ENCODE peak calls at places on chromosomes 4 and X, in ten cellular contexts. One of them, this sample, is unnamed.

GRCh38 chr4:3708103-3708510 is 58.1 kb upstream of the ADRA2C start:
- DNase-seq in progenitor cell of endocrine pancreas: no peak
- DNase-seq in fibroblast of the aortic adventitia: peak
- DNase-seq in HFFc6: no peak
- DNase-seq in sciatic nerve: no peak
- DNase-seq in Ammon's horn: peak
- DNase-seq in SK-MEL-5: no peak
- DNase-seq in cardiac muscle cell: no peak
- DNase-seq in ovary: no peak
- DNase-seq in stimulated activated CD8-positive, alpha-beta memory T cell treated with anti-CD3 and anti-CD28 coated beads, Interleukin-7, amount 100 ng/mL, for 48 hours: no peak
- DNase-seq in this sample: peak

GRCh38 chr4:154399259-154399974 is 92.2 kb downstream of the DCHS2 start:
- DNase-seq in HFFc6: no peak
- DNase-seq in sciatic nerve: no peak
- DNase-seq in SK-MEL-5: peak
- DNase-seq in cardiac muscle cell: peak
- DNase-seq in Ammon's horn: peak
- DNase-seq in ovary: no peak
- DNase-seq in fibroblast of the aortic adventitia: peak
- DNase-seq in progenitor cell of endocrine pancreas: no peak
- DNase-seq in stimulated activated CD8-positive, alpha-beta memory T cell treated with anti-CD3 and anti-CD28 coated beads, Interleukin-7, amount 100 ng/mL, for 48 hours: no peak
- DNase-seq in this sample: peak

GRCh38 chrX:37509349-37509748 is 62.1 kb upstream of the LANCL3 start:
- DNase-seq in stimulated activated CD8-positive, alpha-beta memory T cell treated with anti-CD3 and anti-CD28 coated beads, Interleukin-7, amount 100 ng/mL, for 48 hours: no peak
- DNase-seq in SK-MEL-5: peak
- DNase-seq in HFFc6: no peak
- DNase-seq in cardiac muscle cell: peak
- DNase-seq in sciatic nerve: no peak
- DNase-seq in fibroblast of the aortic adventitia: peak
- DNase-seq in progenitor cell of endocrine pancreas: no peak
- DNase-seq in Ammon's horn: peak
- DNase-seq in ovary: no peak
- DNase-seq in this sample: no peak

GRCh38 chr4:24778427-24779225 is 16.7 kb upstream of the SOD3 start:
- DNase-seq in cardiac muscle cell: no peak
- DNase-seq in stimulated activated CD8-positive, alpha-beta memory T cell treated with anti-CD3 and anti-CD28 coated beads, Interleukin-7, amount 100 ng/mL, for 48 hours: no peak
- DNase-seq in ovary: peak
- DNase-seq in Ammon's horn: no peak
- DNase-seq in fibroblast of the aortic adventitia: peak
- DNase-seq in HFFc6: peak
- DNase-seq in progenitor cell of endocrine pancreas: no peak
- DNase-seq in sciatic nerve: peak
- DNase-seq in SK-MEL-5: no peak
- DNase-seq in this sample: peak

GRCh38 chr4:163673848-163674702 is 179.6 kb downstream of the TMA16 start:
- DNase-seq in ovary: no peak
- DNase-seq in SK-MEL-5: no peak
- DNase-seq in Ammon's horn: no peak
- DNase-seq in progenitor cell of endocrine pancreas: no peak
- DNase-seq in cardiac muscle cell: no peak
- DNase-seq in stimulated activated CD8-positive, alpha-beta memory T cell treated with anti-CD3 and anti-CD28 coated beads, Interleukin-7, amount 100 ng/mL, for 48 hours: no peak
- DNase-seq in fibroblast of the aortic adventitia: no peak
- DNase-seq in sciatic nerve: no peak
- DNase-seq in HFFc6: no peak
- DNase-seq in this sample: no peak

GRCh38 chr4:120293341-120293740 is 226.7 kb upstream of the MAD2L1 start:
- DNase-seq in sciatic nerve: no peak
- DNase-seq in progenitor cell of endocrine pancreas: no peak
- DNase-seq in ovary: no peak
- DNase-seq in fibroblast of the aortic adventitia: peak
- DNase-seq in stimulated activated CD8-positive, alpha-beta memory T cell treated with anti-CD3 and anti-CD28 coated beads, Interleukin-7, amount 100 ng/mL, for 48 hours: no peak
- DNase-seq in Ammon's horn: no peak
- DNase-seq in HFFc6: no peak
- DNase-seq in SK-MEL-5: no peak
- DNase-seq in cardiac muscle cell: no peak
- DNase-seq in this sample: peak

GRCh38 chr4:38192516-38192915 is 232.3 kb downstream of the PTTG2 start:
- DNase-seq in HFFc6: no peak
- DNase-seq in Ammon's horn: no peak
- DNase-seq in fibroblast of the aortic adventitia: no peak
- DNase-seq in ovary: no peak
- DNase-seq in SK-MEL-5: no peak
- DNase-seq in sciatic nerve: no peak
- DNase-seq in stimulated activated CD8-positive, alpha-beta memory T cell treated with anti-CD3 and anti-CD28 coated beads, Interleukin-7, amount 100 ng/mL, for 48 hours: no peak
- DNase-seq in cardiac muscle cell: no peak
- DNase-seq in progenitor cell of endocrine pancreas: no peak
- DNase-seq in this sample: no peak

GRCh38 chr4:96913437-96914075 is 1073.7 kb downstream of the PDHA2 start:
- DNase-seq in SK-MEL-5: no peak
- DNase-seq in HFFc6: no peak
- DNase-seq in Ammon's horn: peak
- DNase-seq in progenitor cell of endocrine pancreas: no peak
- DNase-seq in sciatic nerve: no peak
- DNase-seq in stimulated activated CD8-positive, alpha-beta memory T cell treated with anti-CD3 and anti-CD28 coated beads, Interleukin-7, amount 100 ng/mL, for 48 hours: no peak
- DNase-seq in cardiac muscle cell: no peak
- DNase-seq in ovary: no peak
- DNase-seq in fibroblast of the aortic adventitia: no peak
- DNase-seq in this sample: no peak

GRCh38 chr4:121138014-121138413 is 26.1 kb downstream of the TNIP3 start:
- DNase-seq in sciatic nerve: no peak
- DNase-seq in stimulated activated CD8-positive, alpha-beta memory T cell treated with anti-CD3 and anti-CD28 coated beads, Interleukin-7, amount 100 ng/mL, for 48 hours: no peak
- DNase-seq in SK-MEL-5: no peak
- DNase-seq in cardiac muscle cell: no peak
- DNase-seq in HFFc6: no peak
- DNase-seq in fibroblast of the aortic adventitia: no peak
- DNase-seq in ovary: no peak
- DNase-seq in progenitor cell of endocrine pancreas: no peak
- DNase-seq in Ammon's horn: no peak
- DNase-seq in this sample: no peak

GRCh38 chrX:49250066-49250465 is 14.4 kb downstream of the FOXP3 start:
- DNase-seq in progenitor cell of endocrine pancreas: no peak
- DNase-seq in HFFc6: no peak
- DNase-seq in stimulated activated CD8-positive, alpha-beta memory T cell treated with anti-CD3 and anti-CD28 coated beads, Interleukin-7, amount 100 ng/mL, for 48 hours: no peak
- DNase-seq in cardiac muscle cell: no peak
- DNase-seq in fibroblast of the aortic adventitia: no peak
- DNase-seq in Ammon's horn: no peak
- DNase-seq in ovary: no peak
- DNase-seq in sciatic nerve: no peak
- DNase-seq in SK-MEL-5: no peak
- DNase-seq in this sample: no peak

GRCh38 chr4:81722229-81722900 is 250.7 kb upstream of the RASGEF1B start:
- DNase-seq in fibroblast of the aortic adventitia: no peak
- DNase-seq in cardiac muscle cell: peak
- DNase-seq in ovary: no peak
- DNase-seq in Ammon's horn: no peak
- DNase-seq in SK-MEL-5: no peak
- DNase-seq in sciatic nerve: no peak
- DNase-seq in HFFc6: no peak
- DNase-seq in progenitor cell of endocrine pancreas: no peak
- DNase-seq in stimulated activated CD8-positive, alpha-beta memory T cell treated with anti-CD3 and anti-CD28 coated beads, Interleukin-7, amount 100 ng/mL, for 48 hours: no peak
- DNase-seq in this sample: no peak

GRCh38 chr4:75990129-75990528 is 616 bp downstream of the SDAD1 start:
- DNase-seq in fibroblast of the aortic adventitia: peak
- DNase-seq in SK-MEL-5: no peak
- DNase-seq in stimulated activated CD8-positive, alpha-beta memory T cell treated with anti-CD3 and anti-CD28 coated beads, Interleukin-7, amount 100 ng/mL, for 48 hours: no peak
- DNase-seq in ovary: no peak
- DNase-seq in HFFc6: no peak
- DNase-seq in sciatic nerve: no peak
- DNase-seq in Ammon's horn: no peak
- DNase-seq in cardiac muscle cell: no peak
- DNase-seq in progenitor cell of endocrine pancreas: no peak
- DNase-seq in this sample: no peak

GRCh38 chr4:10490996-10491395 is 33.8 kb upstream of the ZNF518B start:
- DNase-seq in sciatic nerve: no peak
- DNase-seq in stimulated activated CD8-positive, alpha-beta memory T cell treated with anti-CD3 and anti-CD28 coated beads, Interleukin-7, amount 100 ng/mL, for 48 hours: no peak
- DNase-seq in HFFc6: no peak
- DNase-seq in SK-MEL-5: no peak
- DNase-seq in cardiac muscle cell: no peak
- DNase-seq in Ammon's horn: no peak
- DNase-seq in fibroblast of the aortic adventitia: no peak
- DNase-seq in ovary: no peak
- DNase-seq in progenitor cell of endocrine pancreas: no peak
- DNase-seq in this sample: no peak

GRCh38 chr4:14348506-14348905 is 653.8 kb upstream of the CPEB2 start:
- DNase-seq in cardiac muscle cell: no peak
- DNase-seq in SK-MEL-5: no peak
- DNase-seq in fibroblast of the aortic adventitia: peak
- DNase-seq in stimulated activated CD8-positive, alpha-beta memory T cell treated with anti-CD3 and anti-CD28 coated beads, Interleukin-7, amount 100 ng/mL, for 48 hours: no peak
- DNase-seq in HFFc6: no peak
- DNase-seq in sciatic nerve: no peak
- DNase-seq in progenitor cell of endocrine pancreas: no peak
- DNase-seq in ovary: no peak
- DNase-seq in Ammon's horn: no peak
- DNase-seq in this sample: peak

GRCh38 chr4:88458091-88458740 is 1.3 kb downstream of the HERC5 start:
- DNase-seq in ovary: no peak
- DNase-seq in HFFc6: no peak
- DNase-seq in cardiac muscle cell: no peak
- DNase-seq in Ammon's horn: no peak
- DNase-seq in stimulated activated CD8-positive, alpha-beta memory T cell treated with anti-CD3 and anti-CD28 coated beads, Interleukin-7, amount 100 ng/mL, for 48 hours: no peak
- DNase-seq in sciatic nerve: no peak
- DNase-seq in progenitor cell of endocrine pancreas: no peak
- DNase-seq in fibroblast of the aortic adventitia: no peak
- DNase-seq in SK-MEL-5: no peak
- DNase-seq in this sample: no peak

GRCh38 chrX:47650164-47651042 is at the start of gene ELK1:
- DNase-seq in HFFc6: peak
- DNase-seq in Ammon's horn: peak
- DNase-seq in progenitor cell of endocrine pancreas: peak
- DNase-seq in stimulated activated CD8-positive, alpha-beta memory T cell treated with anti-CD3 and anti-CD28 coated beads, Interleukin-7, amount 100 ng/mL, for 48 hours: peak
- DNase-seq in cardiac muscle cell: peak
- DNase-seq in fibroblast of the aortic adventitia: peak
- DNase-seq in sciatic nerve: peak
- DNase-seq in SK-MEL-5: peak
- DNase-seq in ovary: peak
- DNase-seq in this sample: peak

GRCh38 chrX:101078716-101079115 is at the start of gene TMEM35A:
- DNase-seq in progenitor cell of endocrine pancreas: no peak
- DNase-seq in fibroblast of the aortic adventitia: peak
- DNase-seq in HFFc6: peak
- DNase-seq in sciatic nerve: no peak
- DNase-seq in stimulated activated CD8-positive, alpha-beta memory T cell treated with anti-CD3 and anti-CD28 coated beads, Interleukin-7, amount 100 ng/mL, for 48 hours: no peak
- DNase-seq in Ammon's horn: peak
- DNase-seq in SK-MEL-5: no peak
- DNase-seq in cardiac muscle cell: peak
- DNase-seq in ovary: peak
- DNase-seq in this sample: no peak

GRCh38 chrX:119234931-119235555 is 1.0 kb upstream of the PGRMC1 start:
- DNase-seq in ovary: peak
- DNase-seq in progenitor cell of endocrine pancreas: no peak
- DNase-seq in sciatic nerve: no peak
- DNase-seq in SK-MEL-5: no peak
- DNase-seq in stimulated activated CD8-positive, alpha-beta memory T cell treated with anti-CD3 and anti-CD28 coated beads, Interleukin-7, amount 100 ng/mL, for 48 hours: no peak
- DNase-seq in cardiac muscle cell: peak
- DNase-seq in fibroblast of the aortic adventitia: peak
- DNase-seq in Ammon's horn: no peak
- DNase-seq in HFFc6: no peak
- DNase-seq in this sample: no peak

GRCh38 chrX:23699636-23700194 is 32.4 kb downstream of the PRDX4 start:
- DNase-seq in HFFc6: no peak
- DNase-seq in stimulated activated CD8-positive, alpha-beta memory T cell treated with anti-CD3 and anti-CD28 coated beads, Interleukin-7, amount 100 ng/mL, for 48 hours: peak
- DNase-seq in progenitor cell of endocrine pancreas: no peak
- DNase-seq in fibroblast of the aortic adventitia: peak
- DNase-seq in sciatic nerve: no peak
- DNase-seq in ovary: peak
- DNase-seq in cardiac muscle cell: peak
- DNase-seq in SK-MEL-5: no peak
- DNase-seq in Ammon's horn: peak
- DNase-seq in this sample: no peak

GRCh38 chr4:147453561-147454141 is 27.2 kb upstream of the EDNRA start:
- DNase-seq in fibroblast of the aortic adventitia: peak
- DNase-seq in ovary: no peak
- DNase-seq in Ammon's horn: no peak
- DNase-seq in cardiac muscle cell: no peak
- DNase-seq in SK-MEL-5: peak
- DNase-seq in sciatic nerve: no peak
- DNase-seq in HFFc6: no peak
- DNase-seq in stimulated activated CD8-positive, alpha-beta memory T cell treated with anti-CD3 and anti-CD28 coated beads, Interleukin-7, amount 100 ng/mL, for 48 hours: no peak
- DNase-seq in progenitor cell of endocrine pancreas: no peak
- DNase-seq in this sample: peak

GRCh38 chr4:154277164-154277563 is 214.4 kb downstream of the DCHS2 start:
- DNase-seq in progenitor cell of endocrine pancreas: no peak
- DNase-seq in stimulated activated CD8-positive, alpha-beta memory T cell treated with anti-CD3 and anti-CD28 coated beads, Interleukin-7, amount 100 ng/mL, for 48 hours: no peak
- DNase-seq in SK-MEL-5: peak
- DNase-seq in Ammon's horn: no peak
- DNase-seq in cardiac muscle cell: no peak
- DNase-seq in sciatic nerve: no peak
- DNase-seq in fibroblast of the aortic adventitia: no peak
- DNase-seq in ovary: no peak
- DNase-seq in HFFc6: no peak
- DNase-seq in this sample: no peak

GRCh38 chr4:4752576-4753401 is 106.7 kb upstream of the MSX1 start:
- DNase-seq in stimulated activated CD8-positive, alpha-beta memory T cell treated with anti-CD3 and anti-CD28 coated beads, Interleukin-7, amount 100 ng/mL, for 48 hours: no peak
- DNase-seq in fibroblast of the aortic adventitia: no peak
- DNase-seq in Ammon's horn: no peak
- DNase-seq in cardiac muscle cell: no peak
- DNase-seq in HFFc6: peak
- DNase-seq in sciatic nerve: no peak
- DNase-seq in SK-MEL-5: no peak
- DNase-seq in ovary: no peak
- DNase-seq in progenitor cell of endocrine pancreas: no peak
- DNase-seq in this sample: no peak

GRCh38 chr4:38788327-38788726 is 5.5 kb upstream of the TLR10 start:
- DNase-seq in HFFc6: no peak
- DNase-seq in stimulated activated CD8-positive, alpha-beta memory T cell treated with anti-CD3 and anti-CD28 coated beads, Interleukin-7, amount 100 ng/mL, for 48 hours: no peak
- DNase-seq in fibroblast of the aortic adventitia: peak
- DNase-seq in progenitor cell of endocrine pancreas: no peak
- DNase-seq in cardiac muscle cell: no peak
- DNase-seq in SK-MEL-5: no peak
- DNase-seq in sciatic nerve: no peak
- DNase-seq in Ammon's horn: no peak
- DNase-seq in ovary: no peak
- DNase-seq in this sample: no peak

GRCh38 chr4:81454498-81454897 is 17.2 kb downstream of the RASGEF1B start:
- DNase-seq in ovary: no peak
- DNase-seq in stimulated activated CD8-positive, alpha-beta memory T cell treated with anti-CD3 and anti-CD28 coated beads, Interleukin-7, amount 100 ng/mL, for 48 hours: no peak
- DNase-seq in sciatic nerve: no peak
- DNase-seq in SK-MEL-5: no peak
- DNase-seq in cardiac muscle cell: no peak
- DNase-seq in fibroblast of the aortic adventitia: no peak
- DNase-seq in progenitor cell of endocrine pancreas: no peak
- DNase-seq in HFFc6: no peak
- DNase-seq in Ammon's horn: no peak
- DNase-seq in this sample: no peak

GRCh38 chr4:140982613-140983340 is 150.5 kb downstream of the RNF150 start:
- DNase-seq in SK-MEL-5: no peak
- DNase-seq in fibroblast of the aortic adventitia: no peak
- DNase-seq in ovary: no peak
- DNase-seq in Ammon's horn: no peak
- DNase-seq in cardiac muscle cell: no peak
- DNase-seq in progenitor cell of endocrine pancreas: no peak
- DNase-seq in HFFc6: no peak
- DNase-seq in sciatic nerve: no peak
- DNase-seq in stimulated activated CD8-positive, alpha-beta memory T cell treated with anti-CD3 and anti-CD28 coated beads, Interleukin-7, amount 100 ng/mL, for 48 hours: no peak
- DNase-seq in this sample: no peak

GRCh38 chrX:105307762-105308161 is 87.3 kb upstream of the TEX13A start:
- DNase-seq in progenitor cell of endocrine pancreas: no peak
- DNase-seq in SK-MEL-5: no peak
- DNase-seq in HFFc6: peak
- DNase-seq in fibroblast of the aortic adventitia: peak
- DNase-seq in cardiac muscle cell: no peak
- DNase-seq in stimulated activated CD8-positive, alpha-beta memory T cell treated with anti-CD3 and anti-CD28 coated beads, Interleukin-7, amount 100 ng/mL, for 48 hours: no peak
- DNase-seq in sciatic nerve: no peak
- DNase-seq in Ammon's horn: no peak
- DNase-seq in ovary: no peak
- DNase-seq in this sample: peak

GRCh38 chr4:40482985-40483647 is 146.5 kb downstream of the RBM47 start:
- DNase-seq in Ammon's horn: no peak
- DNase-seq in cardiac muscle cell: no peak
- DNase-seq in sciatic nerve: no peak
- DNase-seq in HFFc6: no peak
- DNase-seq in ovary: no peak
- DNase-seq in progenitor cell of endocrine pancreas: no peak
- DNase-seq in stimulated activated CD8-positive, alpha-beta memory T cell treated with anti-CD3 and anti-CD28 coated beads, Interleukin-7, amount 100 ng/mL, for 48 hours: no peak
- DNase-seq in fibroblast of the aortic adventitia: no peak
- DNase-seq in SK-MEL-5: no peak
- DNase-seq in this sample: no peak

GRCh38 chr4:98518555-98519267 is 139.7 kb downstream of the TSPAN5 start:
- DNase-seq in SK-MEL-5: no peak
- DNase-seq in stimulated activated CD8-positive, alpha-beta memory T cell treated with anti-CD3 and anti-CD28 coated beads, Interleukin-7, amount 100 ng/mL, for 48 hours: no peak
- DNase-seq in progenitor cell of endocrine pancreas: no peak
- DNase-seq in fibroblast of the aortic adventitia: no peak
- DNase-seq in ovary: no peak
- DNase-seq in cardiac muscle cell: no peak
- DNase-seq in sciatic nerve: no peak
- DNase-seq in Ammon's horn: no peak
- DNase-seq in HFFc6: no peak
- DNase-seq in this sample: no peak

This sample was measured in skeletal muscle cell.